ENCODE peak calls at places on chromosome 21, in six cellular contexts. One of them, this sample, is unnamed.

GRCh38 chr21:45320991-45321656 is 33.4 kb upstream of the POFUT2 start:
- DNase-seq in fibroblast of pulmonary artery: no peak
- DNase-seq in EL: no peak
- DNase-seq in fibroblast of lung: no peak
- DNase-seq in activated T-cell treated with anti-CD3 and anti-CD28 coated beads, Interleukin-2, amount 50 U/mL, for 72 hours: no peak
- DNase-seq in stimulated activated CD4-positive, alpha-beta T cell treated with anti-CD3 and anti-CD28 coated beads, Interleukin-15, amount 100 ng/mL, for 24 hours: no peak
- DNase-seq in this sample: peak

GRCh38 chr21:45724345-45724961 is 80.9 kb downstream of the PCBP3 start:
- DNase-seq in fibroblast of pulmonary artery: no peak
- DNase-seq in EL: no peak
- DNase-seq in fibroblast of lung: no peak
- DNase-seq in activated T-cell treated with anti-CD3 and anti-CD28 coated beads, Interleukin-2, amount 50 U/mL, for 72 hours: no peak
- DNase-seq in stimulated activated CD4-positive, alpha-beta T cell treated with anti-CD3 and anti-CD28 coated beads, Interleukin-15, amount 100 ng/mL, for 24 hours: no peak
- DNase-seq in this sample: no peak

GRCh38 chr21:33229099-33229775 is 501 bp upstream of the IFNAR2 start:
- DNase-seq in fibroblast of pulmonary artery: no peak
- DNase-seq in EL: no peak
- DNase-seq in fibroblast of lung: no peak
- DNase-seq in activated T-cell treated with anti-CD3 and anti-CD28 coated beads, Interleukin-2, amount 50 U/mL, for 72 hours: no peak
- DNase-seq in stimulated activated CD4-positive, alpha-beta T cell treated with anti-CD3 and anti-CD28 coated beads, Interleukin-15, amount 100 ng/mL, for 24 hours: no peak
- DNase-seq in this sample: no peak

GRCh38 chr21:34198232-34199120 is 125.1 kb downstream of the MRPS6 start:
- DNase-seq in fibroblast of pulmonary artery: no peak
- DNase-seq in EL: no peak
- DNase-seq in fibroblast of lung: no peak
- DNase-seq in activated T-cell treated with anti-CD3 and anti-CD28 coated beads, Interleukin-2, amount 50 U/mL, for 72 hours: peak
- DNase-seq in stimulated activated CD4-positive, alpha-beta T cell treated with anti-CD3 and anti-CD28 coated beads, Interleukin-15, amount 100 ng/mL, for 24 hours: peak
- DNase-seq in this sample: no peak

GRCh38 chr21:35727830-35728229 is 332.5 kb downstream of the SETD4 start:
- DNase-seq in fibroblast of pulmonary artery: no peak
- DNase-seq in EL: no peak
- DNase-seq in fibroblast of lung: no peak
- DNase-seq in activated T-cell treated with anti-CD3 and anti-CD28 coated beads, Interleukin-2, amount 50 U/mL, for 72 hours: no peak
- DNase-seq in stimulated activated CD4-positive, alpha-beta T cell treated with anti-CD3 and anti-CD28 coated beads, Interleukin-15, amount 100 ng/mL, for 24 hours: no peak
- DNase-seq in this sample: no peak

GRCh38 chr21:41953831-41954653 is at the start of gene C2CD2:
- DNase-seq in fibroblast of pulmonary artery: peak
- DNase-seq in EL: peak
- DNase-seq in fibroblast of lung: peak
- DNase-seq in activated T-cell treated with anti-CD3 and anti-CD28 coated beads, Interleukin-2, amount 50 U/mL, for 72 hours: peak
- DNase-seq in stimulated activated CD4-positive, alpha-beta T cell treated with anti-CD3 and anti-CD28 coated beads, Interleukin-15, amount 100 ng/mL, for 24 hours: peak
- DNase-seq in this sample: peak

GRCh38 chr21:45312296-45312695 is 24.6 kb upstream of the POFUT2 start:
- DNase-seq in fibroblast of pulmonary artery: no peak
- DNase-seq in EL: no peak
- DNase-seq in fibroblast of lung: no peak
- DNase-seq in activated T-cell treated with anti-CD3 and anti-CD28 coated beads, Interleukin-2, amount 50 U/mL, for 72 hours: no peak
- DNase-seq in stimulated activated CD4-positive, alpha-beta T cell treated with anti-CD3 and anti-CD28 coated beads, Interleukin-15, amount 100 ng/mL, for 24 hours: no peak
- DNase-seq in this sample: no peak

GRCh38 chr21:31248598-31248997 is 95.5 kb downstream of the TIAM1 start:
- DNase-seq in fibroblast of pulmonary artery: peak
- DNase-seq in EL: peak
- DNase-seq in fibroblast of lung: peak
- DNase-seq in activated T-cell treated with anti-CD3 and anti-CD28 coated beads, Interleukin-2, amount 50 U/mL, for 72 hours: no peak
- DNase-seq in stimulated activated CD4-positive, alpha-beta T cell treated with anti-CD3 and anti-CD28 coated beads, Interleukin-15, amount 100 ng/mL, for 24 hours: no peak
- DNase-seq in this sample: no peak

GRCh38 chr21:37195078-37195477 is 72.1 kb downstream of the VPS26C start:
- DNase-seq in fibroblast of pulmonary artery: no peak
- DNase-seq in EL: no peak
- DNase-seq in fibroblast of lung: no peak
- DNase-seq in activated T-cell treated with anti-CD3 and anti-CD28 coated beads, Interleukin-2, amount 50 U/mL, for 72 hours: no peak
- DNase-seq in stimulated activated CD4-positive, alpha-beta T cell treated with anti-CD3 and anti-CD28 coated beads, Interleukin-15, amount 100 ng/mL, for 24 hours: no peak
- DNase-seq in this sample: no peak

GRCh38 chr21:45863751-45864150 is 117.8 kb upstream of the COL6A1 start:
- DNase-seq in fibroblast of pulmonary artery: no peak
- DNase-seq in EL: no peak
- DNase-seq in fibroblast of lung: no peak
- DNase-seq in activated T-cell treated with anti-CD3 and anti-CD28 coated beads, Interleukin-2, amount 50 U/mL, for 72 hours: no peak
- DNase-seq in stimulated activated CD4-positive, alpha-beta T cell treated with anti-CD3 and anti-CD28 coated beads, Interleukin-15, amount 100 ng/mL, for 24 hours: no peak
- DNase-seq in this sample: no peak

GRCh38 chr21:45562965-45563364 is 20.7 kb upstream of the SLC19A1 start:
- DNase-seq in fibroblast of pulmonary artery: peak
- DNase-seq in EL: peak
- DNase-seq in fibroblast of lung: peak
- DNase-seq in activated T-cell treated with anti-CD3 and anti-CD28 coated beads, Interleukin-2, amount 50 U/mL, for 72 hours: no peak
- DNase-seq in stimulated activated CD4-positive, alpha-beta T cell treated with anti-CD3 and anti-CD28 coated beads, Interleukin-15, amount 100 ng/mL, for 24 hours: no peak
- DNase-seq in this sample: no peak

GRCh38 chr21:35753308-35753707 is 307.0 kb downstream of the SETD4 start:
- DNase-seq in fibroblast of pulmonary artery: no peak
- DNase-seq in EL: no peak
- DNase-seq in fibroblast of lung: no peak
- DNase-seq in activated T-cell treated with anti-CD3 and anti-CD28 coated beads, Interleukin-2, amount 50 U/mL, for 72 hours: no peak
- DNase-seq in stimulated activated CD4-positive, alpha-beta T cell treated with anti-CD3 and anti-CD28 coated beads, Interleukin-15, amount 100 ng/mL, for 24 hours: no peak
- DNase-seq in this sample: no peak

GRCh38 chr21:38503588-38503987 is 5.3 kb upstream of the ERG start:
- DNase-seq in fibroblast of pulmonary artery: peak
- DNase-seq in EL: peak
- DNase-seq in fibroblast of lung: peak
- DNase-seq in activated T-cell treated with anti-CD3 and anti-CD28 coated beads, Interleukin-2, amount 50 U/mL, for 72 hours: no peak
- DNase-seq in stimulated activated CD4-positive, alpha-beta T cell treated with anti-CD3 and anti-CD28 coated beads, Interleukin-15, amount 100 ng/mL, for 24 hours: no peak
- DNase-seq in this sample: no peak

GRCh38 chr21:17742181-17742580 is 77.0 kb downstream of the C21orf91 start:
- DNase-seq in fibroblast of pulmonary artery: no peak
- DNase-seq in EL: no peak
- DNase-seq in fibroblast of lung: no peak
- DNase-seq in activated T-cell treated with anti-CD3 and anti-CD28 coated beads, Interleukin-2, amount 50 U/mL, for 72 hours: no peak
- DNase-seq in stimulated activated CD4-positive, alpha-beta T cell treated with anti-CD3 and anti-CD28 coated beads, Interleukin-15, amount 100 ng/mL, for 24 hours: no peak
- DNase-seq in this sample: no peak

GRCh38 chr21:33023574-33024277 is 2.0 kb upstream of the OLIG2 start:
- DNase-seq in fibroblast of pulmonary artery: no peak
- DNase-seq in EL: no peak
- DNase-seq in fibroblast of lung: no peak
- DNase-seq in activated T-cell treated with anti-CD3 and anti-CD28 coated beads, Interleukin-2, amount 50 U/mL, for 72 hours: peak
- DNase-seq in stimulated activated CD4-positive, alpha-beta T cell treated with anti-CD3 and anti-CD28 coated beads, Interleukin-15, amount 100 ng/mL, for 24 hours: peak
- DNase-seq in this sample: no peak

GRCh38 chr21:45357436-45358260 is 47.3 kb upstream of the COL18A1 start:
- DNase-seq in fibroblast of pulmonary artery: no peak
- DNase-seq in EL: no peak
- DNase-seq in fibroblast of lung: no peak
- DNase-seq in activated T-cell treated with anti-CD3 and anti-CD28 coated beads, Interleukin-2, amount 50 U/mL, for 72 hours: no peak
- DNase-seq in stimulated activated CD4-positive, alpha-beta T cell treated with anti-CD3 and anti-CD28 coated beads, Interleukin-15, amount 100 ng/mL, for 24 hours: no peak
- DNase-seq in this sample: peak

GRCh38 chr21:46646541-46647154 is 11.2 kb downstream of the PRMT2 start:
- DNase-seq in fibroblast of pulmonary artery: no peak
- DNase-seq in EL: no peak
- DNase-seq in fibroblast of lung: no peak
- DNase-seq in activated T-cell treated with anti-CD3 and anti-CD28 coated beads, Interleukin-2, amount 50 U/mL, for 72 hours: no peak
- DNase-seq in stimulated activated CD4-positive, alpha-beta T cell treated with anti-CD3 and anti-CD28 coated beads, Interleukin-15, amount 100 ng/mL, for 24 hours: no peak
- DNase-seq in this sample: no peak

GRCh38 chr21:35565204-35565611 is 495.1 kb downstream of the SETD4 start:
- DNase-seq in fibroblast of pulmonary artery: peak
- DNase-seq in EL: peak
- DNase-seq in fibroblast of lung: peak
- DNase-seq in activated T-cell treated with anti-CD3 and anti-CD28 coated beads, Interleukin-2, amount 50 U/mL, for 72 hours: no peak
- DNase-seq in stimulated activated CD4-positive, alpha-beta T cell treated with anti-CD3 and anti-CD28 coated beads, Interleukin-15, amount 100 ng/mL, for 24 hours: no peak
- DNase-seq in this sample: no peak

GRCh38 chr21:15967661-15968060 is 237.9 kb downstream of the USP25 start:
- DNase-seq in fibroblast of pulmonary artery: no peak
- DNase-seq in EL: peak
- DNase-seq in fibroblast of lung: peak
- DNase-seq in activated T-cell treated with anti-CD3 and anti-CD28 coated beads, Interleukin-2, amount 50 U/mL, for 72 hours: no peak
- DNase-seq in stimulated activated CD4-positive, alpha-beta T cell treated with anti-CD3 and anti-CD28 coated beads, Interleukin-15, amount 100 ng/mL, for 24 hours: no peak
- DNase-seq in this sample: no peak

GRCh38 chr21:27321791-27322190 is 354.9 kb upstream of the ADAMTS5 start:
- DNase-seq in fibroblast of pulmonary artery: no peak
- DNase-seq in EL: no peak
- DNase-seq in fibroblast of lung: no peak
- DNase-seq in activated T-cell treated with anti-CD3 and anti-CD28 coated beads, Interleukin-2, amount 50 U/mL, for 72 hours: no peak
- DNase-seq in stimulated activated CD4-positive, alpha-beta T cell treated with anti-CD3 and anti-CD28 coated beads, Interleukin-15, amount 100 ng/mL, for 24 hours: no peak
- DNase-seq in this sample: no peak

GRCh38 chr21:45615145-45615711 is 28.3 kb upstream of the PCBP3 start:
- DNase-seq in fibroblast of pulmonary artery: peak
- DNase-seq in EL: no peak
- DNase-seq in fibroblast of lung: peak
- DNase-seq in activated T-cell treated with anti-CD3 and anti-CD28 coated beads, Interleukin-2, amount 50 U/mL, for 72 hours: peak
- DNase-seq in stimulated activated CD4-positive, alpha-beta T cell treated with anti-CD3 and anti-CD28 coated beads, Interleukin-15, amount 100 ng/mL, for 24 hours: peak
- DNase-seq in this sample: no peak